ENCODE peak calls at places on chromosomes 1 and 21, in five cellular contexts. X, P, N, S and R are unnamed samples.
A peak's percentile ranks its signal among the peaks of the same experiment; 100 is the strongest.

GRCh38 chr1:169160845-169161511 is 54.5 kb downstream of the ATP1B1 start:
- DNase-seq in X (no peak), P (no peak), N (no peak), S (no peak), R (no peak)

GRCh38 chr21:42312626-42313104 is 2.5 kb downstream of the TFF3 start:
- DNase-seq in X (no peak), P (no peak), N (no peak), S (no peak), R (no peak)

GRCh38 chr1:31723828-31724359 is 20.1 kb upstream of the COL16A1 start:
- DNase-seq in X (peak; percentile 69), P (peak; percentile 91), N (no peak), S (peak; percentile 77), R (peak; percentile 73)

GRCh38 chr1:51928896-51929295 is 50.4 kb upstream of the NRDC start:
- DNase-seq in X (no peak), P (no peak), N (no peak), S (no peak), R (no peak)

GRCh38 chr1:223230161-223230881 is 87.3 kb upstream of the TLR5 start:
- DNase-seq in X (no peak), P (no peak), N (no peak), S (peak; percentile 60), R (no peak)

GRCh38 chr1:217363319-217363718 is 267.6 kb downstream of the GPATCH2 start:
- DNase-seq in X (no peak), P (no peak), N (no peak), S (peak; percentile 3), R (no peak)

GRCh38 chr1:30749691-30750583 is 7.6 kb downstream of the LAPTM5 start:
- DNase-seq in X (peak; percentile 92), P (no peak), N (no peak), S (no peak), R (no peak)

GRCh38 chr1:53430779-53431178 is 28.4 kb upstream of the DMRTB1 start:
- DNase-seq in X (no peak), P (peak; percentile 65), N (no peak), S (no peak), R (no peak)

GRCh38 chr1:145688328-145688727 is 18.8 kb downstream of the PDZK1 start:
- DNase-seq in X (no peak), P (no peak), N (no peak), S (no peak), R (no peak)

GRCh38 chr21:34074283-34075098 is 1.1 kb downstream of the MRPS6 start:
- DNase-seq in X (peak; percentile 39), P (peak; percentile 39), N (no peak), S (peak; percentile 49), R (peak; percentile 22)

GRCh38 chr1:202203238-202204039 is 9.8 kb downstream of the LGR6 start:
- DNase-seq in X (no peak), P (no peak), N (no peak), S (no peak), R (no peak)

GRCh38 chr1:89987170-89987819 is 7.6 kb upstream of the ZNF326 start:
- DNase-seq in X (peak; percentile 81), P (peak; percentile 65), N (peak; percentile 79), S (peak; percentile 92), R (no peak)

GRCh38 chr1:11692899-11693590 is 1.5 kb downstream of the DRAXIN start:
- DNase-seq in X (no peak), P (no peak), N (no peak), S (peak; percentile 64), R (no peak)

GRCh38 chr21:37503848-37504467 is 137.4 kb downstream of the DYRK1A start:
- DNase-seq in X (no peak), P (no peak), N (no peak), S (peak; percentile 63), R (no peak)

GRCh38 chr1:245336149-245336983 is 181.6 kb downstream of the KIF26B start:
- DNase-seq in X (no peak), P (no peak), N (no peak), S (no peak), R (no peak)

GRCh38 chr1:202144510-202145324 is at the start of gene ARL8A:
- DNase-seq in X (peak; percentile 73), P (peak; percentile 80), N (peak; percentile 36), S (peak; percentile 81), R (peak; percentile 76)

GRCh38 chr1:223776075-223776814 is 63.9 kb downstream of the CAPN2 start:
- DNase-seq in X (no peak), P (no peak), N (peak; percentile 83), S (peak; percentile 53), R (peak; percentile 77)

GRCh38 chr1:178688244-178688643 is 36.8 kb upstream of the RALGPS2 start:
- DNase-seq in X (no peak), P (no peak), N (no peak), S (peak; percentile 70), R (no peak)

GRCh38 chr1:25879675-25880074 is 4.2 kb upstream of the PAQR7 start:
- DNase-seq in X (no peak), P (no peak), N (no peak), S (no peak), R (peak; percentile 46)

GRCh38 chr21:42570841-42571387 is 57.3 kb downstream of the SLC37A1 start:
- DNase-seq in X (no peak), P (peak; percentile 49), N (peak; percentile 7), S (no peak), R (peak; percentile 39)

GRCh38 chr1:161954050-161954449 is 69.6 kb downstream of the OLFML2B start:
- DNase-seq in X (no peak), P (no peak), N (no peak), S (no peak), R (no peak)

GRCh38 chr1:103788377-103788776 is 38.7 kb downstream of the AMY1C start:
- DNase-seq in X (peak; percentile 0), P (no peak), N (peak; percentile 2), S (peak; percentile 55), R (no peak)

GRCh38 chr1:209349372-209350324 is 233.9 kb upstream of the CAMK1G start:
- DNase-seq in X (no peak), P (no peak), N (no peak), S (no peak), R (peak; percentile 38)

DNA sequence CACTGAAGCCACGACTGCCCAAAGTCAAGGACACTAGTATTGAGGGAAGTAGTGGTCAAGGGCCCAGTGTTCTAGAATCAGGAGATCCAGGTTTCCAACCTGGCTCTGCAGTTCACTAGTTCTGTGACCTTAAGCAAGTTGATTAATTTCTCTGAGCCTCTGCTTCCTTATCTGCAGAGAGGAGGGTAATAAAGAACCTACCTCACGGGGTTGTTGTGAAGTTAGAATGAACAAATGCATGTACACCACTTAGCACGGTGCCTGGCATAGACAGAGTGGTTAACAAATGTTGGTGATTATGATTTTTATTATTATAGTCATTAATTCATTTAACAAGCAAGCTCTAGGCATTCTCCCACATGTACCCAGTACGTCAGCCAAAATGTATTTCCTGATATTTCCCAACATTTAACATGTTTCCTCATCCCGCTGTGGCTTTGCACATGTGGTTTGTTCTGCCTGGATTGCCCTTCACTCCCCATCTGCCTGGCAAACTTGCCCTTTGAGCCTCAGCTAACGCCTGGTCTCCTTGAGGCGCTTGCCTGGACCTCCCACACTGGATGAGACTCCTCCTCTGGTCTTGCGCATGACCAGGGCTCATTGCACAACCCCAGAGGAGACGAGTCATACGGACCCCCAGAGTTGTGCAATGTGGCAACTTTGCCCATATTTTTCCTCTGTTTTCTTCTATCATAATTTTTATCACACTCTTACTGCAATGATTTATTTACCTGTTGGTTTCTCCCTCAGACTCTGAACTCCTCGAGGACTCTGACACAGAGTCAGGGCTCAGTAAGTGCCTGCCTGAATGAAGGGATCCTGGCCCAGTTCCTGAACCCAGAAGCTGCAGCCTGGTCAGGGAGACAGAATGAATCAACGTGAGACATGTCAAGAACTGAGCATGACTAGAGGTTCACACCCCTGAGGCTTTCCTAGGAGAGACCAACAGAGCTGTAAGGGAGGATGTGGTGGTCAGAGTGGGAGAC is 20.7 kb upstream of the MFSD2A start:
- DNase-seq in X (no peak), P (no peak), N (peak; percentile 83), S (peak; percentile 75), R (peak; percentile 91)
- H3K4me3 ChIP-seq in X (no peak overlapping the region), P (no peak overlapping the region), N (no peak overlapping the region), S (peak overlapping the region; percentile 39), R (no peak overlapping the region)

DNA sequence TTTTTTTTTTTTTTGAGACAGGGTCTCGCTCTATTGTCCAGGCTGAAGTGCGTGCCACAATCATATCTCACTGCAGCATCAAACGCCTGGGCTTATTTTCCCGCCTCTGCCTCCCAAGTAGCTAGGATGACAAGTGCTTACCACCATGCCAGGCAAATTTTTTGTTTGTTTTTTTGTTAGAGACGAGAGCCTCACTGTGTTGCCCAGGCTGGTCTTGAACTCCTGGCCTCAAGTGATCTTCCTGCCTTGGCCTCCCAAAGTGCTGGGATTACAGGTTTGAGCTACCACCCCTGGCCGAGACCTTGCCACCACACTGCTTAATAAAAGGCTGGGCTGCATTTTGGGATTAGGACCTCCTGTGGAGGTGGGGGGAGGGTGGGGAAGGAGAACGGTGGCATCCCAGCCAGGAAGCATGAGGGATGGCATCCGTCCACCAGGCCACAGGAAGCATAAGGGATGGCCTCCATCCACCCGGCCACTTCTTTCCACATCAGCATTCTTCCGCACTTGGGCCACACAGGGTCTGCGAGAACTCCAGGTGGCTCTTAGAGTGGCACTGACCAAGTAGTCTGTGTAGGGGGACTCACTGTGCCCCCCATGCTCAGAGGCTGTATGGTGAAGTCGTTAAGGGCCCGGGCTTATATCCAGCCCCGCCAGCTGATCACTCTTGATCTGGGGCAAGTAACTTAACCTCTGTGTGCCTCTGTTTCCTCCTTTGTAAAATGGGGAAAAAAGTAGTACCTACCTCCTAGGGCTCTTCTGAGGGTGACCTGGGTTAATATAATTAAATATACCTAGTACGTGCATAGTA is 75.0 kb downstream of the GALNT2 start:
- DNase-seq in X (no peak), P (no peak), N (no peak), S (no peak), R (no peak)
- H3K4me1 ChIP-seq in X (peaks cover 75% of the 10 kb centered on the region), P (peaks cover 13% of the 10 kb centered on the region), N (peaks cover 23% of the 10 kb centered on the region), S (peaks cover 47% of the 10 kb centered on the region), R (peaks cover 13% of the 10 kb centered on the region)

DNA sequence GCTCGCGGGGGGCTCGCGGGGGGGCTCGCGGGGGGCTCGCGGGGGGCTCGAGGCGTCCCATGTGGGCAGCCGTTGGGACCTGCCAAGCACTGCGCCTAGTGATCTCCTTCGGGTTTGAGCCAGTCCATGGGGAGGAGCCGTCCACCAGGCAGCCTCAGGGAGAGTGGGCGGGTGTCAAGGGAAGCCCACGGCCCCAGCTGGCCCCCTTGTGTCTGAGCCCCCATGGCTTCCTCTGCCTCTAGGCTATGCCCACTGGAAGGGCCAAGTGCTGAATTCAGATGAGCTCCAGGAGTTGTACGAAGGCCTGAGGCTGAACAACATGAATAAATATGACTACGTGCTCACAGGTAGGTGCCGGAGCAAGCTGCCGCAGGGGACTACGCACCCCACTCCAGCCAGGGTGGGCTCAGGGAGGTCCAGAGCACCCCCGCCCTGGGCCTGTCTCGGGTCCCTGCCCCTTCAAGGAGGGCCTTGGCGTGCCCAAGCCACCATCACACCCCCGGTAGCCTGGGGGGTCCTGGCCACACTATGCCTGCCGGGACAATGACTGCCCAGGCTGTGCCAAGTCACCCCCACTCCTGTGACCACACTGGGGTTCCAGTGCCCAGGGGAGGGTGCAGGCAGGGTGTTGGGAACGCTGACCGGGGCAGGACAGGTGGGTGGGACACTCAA is 22.6 kb downstream of the PDXK start:
- DNase-seq in X (no peak), P (no peak), N (no peak), S (no peak), R (no peak)
- H3K4me3 ChIP-seq in X (no peak overlapping the region), P (no peak overlapping the region), N (no peak overlapping the region), S (no peak overlapping the region), R (no peak overlapping the region)

DNA sequence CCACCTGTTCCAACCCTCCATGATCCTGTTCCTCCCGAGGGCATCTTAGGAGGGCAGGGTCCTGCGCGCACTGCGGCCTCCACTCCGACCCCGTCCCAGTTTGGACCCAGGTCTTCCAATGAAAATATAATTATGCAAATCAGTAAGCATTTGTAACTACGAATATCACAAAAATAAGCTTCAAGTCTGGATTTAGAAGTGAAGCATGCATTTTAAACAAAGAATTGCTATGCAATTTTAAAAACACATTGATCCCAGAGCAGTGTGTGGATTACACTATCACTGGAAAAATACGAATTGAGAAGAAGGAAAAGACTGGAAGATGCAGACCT is 673 bp downstream of the PRMT2 start:
- DNase-seq in X (no peak), P (no peak), N (no peak), S (no peak), R (no peak)
- H3K4me1 ChIP-seq in X (peaks cover 20% of the 10 kb centered on the region), P (peaks cover 26% of the 10 kb centered on the region), N (peaks cover 36% of the 10 kb centered on the region), S (peaks cover 44% of the 10 kb centered on the region), R (peaks cover 5% of the 10 kb centered on the region)